ENCODE peak calls at places on chromosomes 13 and 19, in five cellular contexts. K is stimulated activated CD4-positive, alpha-beta T cell treated with anti-CD3 and anti-CD28 coated beads, Interleukin-4, amount 100 ng/mL, for 4 hours; Y is psoas muscle; Z is GOT3; S is left ventricle myocardium superior. F is an unnamed sample.

GRCh38 chr13:42355118-42355840 is 83.3 kb downstream of the AKAP11 start:
- DNase-seq in K (peak; percentile 76), Y (no peak), Z (no peak), S (no peak), F (no peak)

GRCh38 chr19:58395220-58395978 is at the start of gene RNF225:
- DNase-seq in K (no peak), Y (no peak), Z (no peak), S (no peak), F (no peak)

GRCh38 chr19:18153555-18154134 is 682 bp downstream of the PIK3R2 start:
- DNase-seq in K (peak; percentile 13), Y (peak; percentile 72), Z (no peak), S (no peak), F (no peak)

GRCh38 chr13:49225358-49226042 is 5.4 kb downstream of the MLNR start:
- DNase-seq in K (no peak), Y (no peak), Z (no peak), S (no peak), F (no peak)

GRCh38 chr13:108176685-108177274 is 38.6 kb downstream of the LIG4 start:
- DNase-seq in K (peak; percentile 34), Y (no peak), Z (no peak), S (no peak), F (no peak)

GRCh38 chr13:42422681-42423080 is 150.7 kb downstream of the AKAP11 start:
- DNase-seq in K (no peak), Y (no peak), Z (no peak), S (no peak), F (no peak)

GRCh38 chr13:40377783-40378182 is 288.7 kb downstream of the FOXO1 start:
- DNase-seq in K (peak; percentile 54), Y (no peak), Z (no peak), S (no peak), F (no peak)

GRCh38 chr19:2049741-2050348 is 1.2 kb downstream of the MKNK2 start:
- DNase-seq in K (peak; percentile 52), Y (peak; percentile 93), Z (no peak), S (peak; percentile 88), F (no peak)

GRCh38 chr13:30308548-30308947 is 1.2 kb upstream of the KATNAL1 start:
- DNase-seq in K (no peak), Y (no peak), Z (no peak), S (no peak), F (no peak)

GRCh38 chr19:56291857-56292256 is 19.3 kb downstream of the EDDM13 start:
- DNase-seq in K (no peak), Y (no peak), Z (no peak), S (no peak), F (no peak)

GRCh38 chr13:33722216-33722900 is 95.6 kb upstream of the RFC3 start:
- DNase-seq in K (no peak), Y (no peak), Z (no peak), S (no peak), F (no peak)

GRCh38 chr13:75789451-75790197 is 153.5 kb downstream of the LMO7 start:
- DNase-seq in K (no peak), Y (no peak), Z (no peak), S (no peak), F (no peak)

GRCh38 chr13:65656740-65657329 is 1573.3 kb downstream of the PCDH9 start:
- DNase-seq in K (no peak), Y (no peak), Z (no peak), S (no peak), F (no peak)

GRCh38 chr13:22061371-22061805 is 390.5 kb downstream of the FGF9 start:
- DNase-seq in K (peak; percentile 81), Y (no peak), Z (no peak), S (no peak), F (no peak)

GRCh38 chr19:34215666-34216038 is 38.7 kb upstream of the GARRE1 start:
- DNase-seq in K (no peak), Y (no peak), Z (no peak), S (no peak), F (no peak)